ENCODE peak calls at places on chromosome 9, in nine cellular contexts. J is spleen; M is DMS 273 treated with DMSO at 0.1 percent for 48 hours; A is HL-60; N is activated T-cell treated with anti-CD3 and anti-CD28 coated beads, Interleukin-2, amount 50 U/mL, for 72 hours; W is BJ; E is memory B cell; H is CD8-positive, alpha-beta T cell; Y is right atrium auricular region. Z is an unnamed sample.

GRCh38 chr9:16138561-16138960 is 585.7 kb downstream of the CCDC171 start:
- DNase-seq in H (no peak), E (no peak), A (no peak), W (no peak), M (no peak), N (no peak), Y (no peak), J (no peak), Z (no peak)

GRCh38 chr9:5552301-5552700 is 42.0 kb downstream of the PDCD1LG2 start:
- DNase-seq in Y (no peak), H (no peak), M (no peak), A (no peak), J (no peak), E (no peak), W (no peak), N (no peak), Z (no peak)

GRCh38 chr9:100104314-100104713 is 5.3 kb downstream of the INVS start:
- DNase-seq in E (no peak), Y (no peak), J (no peak), H (no peak), M (no peak), W (no peak), A (no peak), N (no peak), Z (no peak)

GRCh38 chr9:89955144-89955543 is 350.3 kb downstream of the GADD45G start:
- DNase-seq in E (no peak), Y (no peak), H (no peak), M (no peak), J (no peak), W (no peak), N (no peak), A (no peak), Z (no peak)

GRCh38 chr9:32294051-32294600 is 90.3 kb upstream of the ACO1 start:
- DNase-seq in J (no peak), N (no peak), H (no peak), W (no peak), Y (no peak), E (no peak), A (no peak), M (no peak), Z (no peak)

GRCh38 chr9:128724744-128725211 is 851 bp upstream of the ZDHHC12 start:
- DNase-seq in J (peak; percentile 86), E (no peak), M (peak; percentile 90), N (peak; percentile 44), Y (peak; percentile 77), A (peak; percentile 70), H (no peak), W (no peak), Z (no peak)

GRCh38 chr9:106039151-106039935 is 345.0 kb downstream of the TMEM38B start:
- DNase-seq in H (no peak), A (no peak), E (no peak), N (no peak), J (no peak), W (no peak), Y (no peak), M (no peak), Z (no peak)

GRCh38 chr9:116149844-116150243 is 3.7 kb upstream of the PAPPA start:
- DNase-seq in H (no peak), Y (no peak), N (peak; percentile 14), E (no peak), J (no peak), A (no peak), M (no peak), W (no peak), Z (no peak)

GRCh38 chr9:90942555-90942954 is 140.9 kb downstream of the SYK start:
- DNase-seq in M (no peak), N (no peak), A (no peak), W (no peak), Y (no peak), E (no peak), H (no peak), J (no peak), Z (no peak)

GRCh38 chr9:94945191-94946144 is 219.0 kb downstream of the AOPEP start:
- DNase-seq in H (no peak), A (no peak), M (peak; percentile 75), N (no peak), J (no peak), Y (peak; percentile 83), E (no peak), W (peak; percentile 76), Z (peak; percentile 57)

GRCh38 chr9:24257726-24258125 is 288.0 kb downstream of the IZUMO3 start:
- DNase-seq in Y (no peak), H (no peak), N (no peak), A (no peak), M (peak; percentile 36), W (peak; percentile 20), J (no peak), E (no peak), Z (no peak)

GRCh38 chr9:36345103-36345846 is 54.8 kb downstream of the RNF38 start:
- DNase-seq in N (no peak), W (no peak), E (no peak), A (no peak), H (no peak), J (no peak), M (no peak), Y (no peak), Z (no peak)

GRCh38 chr9:132008184-132008781 is 71.4 kb downstream of the MED27 start:
- DNase-seq in W (no peak), H (no peak), E (no peak), M (no peak), N (no peak), Y (no peak), J (no peak), A (no peak), Z (no peak)

GRCh38 chr9:94639996-94640376 is 668 bp upstream of the FBP1 start:
- DNase-seq in M (no peak), Y (no peak), A (no peak), J (no peak), W (no peak), N (no peak), H (no peak), E (no peak), Z (no peak)

GRCh38 chr9:65405253-65405652 is 120.2 kb upstream of the FOXD4L5 start:
- DNase-seq in H (no peak), W (no peak), E (no peak), J (peak; percentile 54), A (no peak), Y (no peak), N (no peak), M (no peak), Z (no peak)

GRCh38 chr9:83247732-83248131 is 184.8 kb upstream of the RASEF start:
- DNase-seq in W (no peak), M (no peak), Y (no peak), A (no peak), H (no peak), J (no peak), E (no peak), N (no peak), Z (no peak)

GRCh38 chr9:73116880-73117279 is 34.8 kb upstream of the ANXA1 start:
- DNase-seq in M (no peak), Y (no peak), H (no peak), A (no peak), N (no peak), J (no peak), E (no peak), W (no peak), Z (no peak)

GRCh38 chr9:90124961-90125360 is 517.7 kb downstream of the DIRAS2 start:
- DNase-seq in H (no peak), Y (no peak), N (no peak), A (no peak), E (no peak), J (no peak), M (peak; percentile 91), W (no peak), Z (no peak)

GRCh38 chr9:36858805-36859375 is 175.2 kb downstream of the PAX5 start:
- DNase-seq in E (no peak), J (no peak), M (no peak), W (no peak), Y (no peak), H (no peak), N (no peak), A (no peak), Z (no peak)

GRCh38 chr9:129898205-129898604 is 62.9 kb downstream of the USP20 start:
- DNase-seq in Y (no peak), A (no peak), W (no peak), J (no peak), N (no peak), E (no peak), H (no peak), M (no peak), Z (no peak)

GRCh38 chr9:122954253-122954691 is 13.5 kb downstream of the RABGAP1 start:
- DNase-seq in W (no peak), Y (no peak), E (no peak), A (no peak), M (no peak), N (no peak), J (no peak), H (no peak), Z (no peak)

GRCh38 chr9:72322259-72322658 is 42.7 kb downstream of the ZFAND5 start:
- DNase-seq in N (no peak), J (no peak), A (no peak), H (no peak), E (no peak), M (no peak), Y (no peak), W (peak; percentile 18), Z (no peak)

GRCh38 chr9:79471577-79472543 is 99.9 kb upstream of the TLE4 start:
- DNase-seq in M (no peak), H (no peak), W (no peak), A (no peak), N (peak; percentile 11), E (no peak), J (no peak), Y (peak; percentile 61), Z (no peak)

GRCh38 chr9:128150594-128151342 is 1.5 kb downstream of the LCN2 start:
- DNase-seq in H (no peak), N (peak; percentile 21), Y (no peak), A (no peak), E (no peak), W (no peak), J (peak; percentile 73), M (no peak), Z (no peak)

GRCh38 chr9:22047596-22047995 is 38.5 kb upstream of the CDKN2B start:
- DNase-seq in A (no peak), J (no peak), N (no peak), Y (no peak), E (no peak), M (no peak), H (no peak), W (no peak), Z (no peak)

GRCh38 chr9:131035548-131035947 is 26.6 kb downstream of the LAMC3 start:
- DNase-seq in J (no peak), N (no peak), E (no peak), A (no peak), W (no peak), M (no peak), Y (no peak), H (no peak), Z (no peak)

GRCh38 chr9:114430443-114430842 is 42.7 kb upstream of the AKNA start:
- DNase-seq in N (no peak), H (no peak), E (no peak), M (no peak), W (no peak), Y (no peak), A (no peak), J (peak; percentile 14), Z (no peak)

GRCh38 chr9:26684029-26684428 is 208.6 kb downstream of the CAAP1 start:
- DNase-seq in Y (no peak), H (no peak), E (no peak), W (no peak), A (no peak), M (no peak), N (no peak), J (no peak), Z (no peak)

GRCh38 chr9:94081435-94081834 is 2.8 kb upstream of the PTPDC1 start:
- DNase-seq in E (no peak), J (no peak), A (no peak), Y (no peak), W (no peak), H (no peak), N (no peak), M (no peak), Z (no peak)

GRCh38 chr9:78029601-78030552 is 1.7 kb downstream of the GNAQ start:
- DNase-seq in N (peak; percentile 27), J (no peak), A (no peak), Y (no peak), E (no peak), W (no peak), H (no peak), M (no peak), Z (no peak)

Z was measured in AG04449.